ENCODE peak calls at places on chromosomes 2 and 18, in four cellular contexts. G is left cardiac atrium, E is NCI-H1694 treated with DMSO at 0.1 percent for 48 hours, J is A549. K is an unnamed sample.

GRCh38 chr18:13999266-13999665 is 83.9 kb upstream of the MC2R start:
- DNase-seq in G (no peak), E (no peak), J (no peak), K (no peak)

GRCh38 chr2:74373985-74374384 is 6.1 kb downstream of the DCTN1 start:
- DNase-seq in G (no peak), E (no peak), J (no peak), K (no peak)

GRCh38 chr18:54612237-54612636 is 21.2 kb downstream of the DYNAP start:
- DNase-seq in G (no peak), E (no peak), J (no peak), K (no peak)

GRCh38 chr2:63692002-63692606 is 103.3 kb downstream of the MDH1 start:
- DNase-seq in G (no peak), E (peak), J (peak), K (no peak)

GRCh38 chr2:109479804-109480203 is 134.0 kb downstream of the SEPTIN10 start:
- DNase-seq in G (no peak), E (no peak), J (no peak), K (no peak)

GRCh38 chr2:31354837-31355236 is 59.7 kb downstream of the XDH start:
- DNase-seq in G (no peak), E (no peak), J (peak), K (no peak)

GRCh38 chr2:181123798-181124217 is 143.4 kb downstream of the UBE2E3 start:
- DNase-seq in G (no peak), E (no peak), J (no peak), K (no peak)

GRCh38 chr2:43220982-43221659 is 5.3 kb downstream of the ZFP36L2 start:
- DNase-seq in G (peak), E (peak), J (no peak), K (no peak)

GRCh38 chr2:65231121-65231520 is 3.5 kb downstream of the ACTR2 start:
- DNase-seq in G (no peak), E (no peak), J (no peak), K (no peak)

GRCh38 chr2:151520976-151521375 is 111.3 kb downstream of the RIF1 start:
- DNase-seq in G (no peak), E (no peak), J (no peak), K (no peak)

GRCh38 chr18:37661061-37661460 is 95.5 kb upstream of the CELF4 start:
- DNase-seq in G (no peak), E (no peak), J (no peak), K (no peak)

GRCh38 chr2:1859671-1860450 is 115.5 kb upstream of the PXDN start:
- DNase-seq in G (no peak), E (no peak), J (no peak), K (no peak)

GRCh38 chr2:88099798-88100488 is 27.9 kb downstream of the FABP1 start:
- DNase-seq in G (no peak), E (no peak), J (peak), K (no peak)

GRCh38 chr18:45339819-45340550 is 275.3 kb upstream of the SLC14A2 start:
- DNase-seq in G (no peak), E (no peak), J (no peak), K (no peak)

GRCh38 chr2:946073-947005 is 4.3 kb upstream of the SNTG2 start:
- DNase-seq in G (no peak), E (no peak), J (no peak), K (no peak)

GRCh38 chr18:76349067-76349715 is 145.9 kb downstream of the ZNF516 start:
- DNase-seq in G (peak), E (peak), J (peak), K (peak)

GRCh38 chr2:199455533-199456382 is 2.0 kb downstream of the SATB2 start:
- DNase-seq in G (no peak), E (peak), J (peak), K (peak)

GRCh38 chr2:112541315-112542122 is 746 bp upstream of the POLR1B start:
- DNase-seq in G (peak), E (peak), J (peak), K (peak)

GRCh38 chr2:20582600-20583221 is 68.2 kb downstream of the HS1BP3 start:
- DNase-seq in G (peak), E (no peak), J (no peak), K (no peak)

GRCh38 chr2:84516234-84516986 is at the start of gene DNAH6:
- DNase-seq in G (peak), E (peak), J (peak), K (peak)